ENCODE peak calls at places on chromosomes 2 and 18, in nine cellular contexts. L, I, W, E, T, Y, G, B and Q are unnamed samples.

GRCh38 chr2:76498387-76498786 is 787.7 kb upstream of the GCFC2 start:
- DNase-seq in T (no peak), W (no peak), I (no peak), B (no peak), G (no peak), Y (no peak), E (no peak), L (no peak), Q (no peak)

GRCh38 chr2:216683846-216684245 is 11.5 kb downstream of the IGFBP5 start:
- DNase-seq in Y (no peak), T (no peak), B (no peak), G (peak; percentile 54), W (peak; percentile 86), E (no peak), I (peak; percentile 91), L (no peak), Q (peak; percentile 86)

GRCh38 chr2:40169430-40169829 is 282.5 kb downstream of the SLC8A1 start:
- DNase-seq in G (no peak), L (no peak), B (no peak), T (no peak), W (no peak), E (no peak), I (no peak), Y (no peak), Q (peak; percentile 8)

GRCh38 chr2:206083602-206084467 is 2.1 kb downstream of the INO80D start:
- DNase-seq in T (peak; percentile 10), L (no peak), B (no peak), W (no peak), I (no peak), G (peak; percentile 47), E (no peak), Y (no peak), Q (no peak)

GRCh38 chr2:225122582-225123486 is 80.6 kb upstream of the DOCK10 start:
- DNase-seq in Y (no peak), W (peak; percentile 28), B (no peak), G (no peak), E (no peak), I (no peak), T (peak; percentile 24), L (no peak), Q (no peak)

GRCh38 chr2:161972866-161973265 is 101.1 kb downstream of the DPP4 start:
- DNase-seq in E (no peak), L (no peak), Y (no peak), I (no peak), B (no peak), W (no peak), T (no peak), G (no peak), Q (no peak)

GRCh38 chr2:196607073-196607472 is 32.4 kb upstream of the CCDC150 start:
- DNase-seq in L (no peak), Y (no peak), B (no peak), G (no peak), W (no peak), T (no peak), I (no peak), E (no peak), Q (no peak)

GRCh38 chr2:136327162-136327852 is 209.4 kb upstream of the CXCR4 start:
- DNase-seq in T (peak; percentile 82), Y (no peak), G (peak; percentile 58), L (no peak), B (no peak), E (no peak), W (no peak), I (no peak), Q (peak; percentile 3)

GRCh38 chr2:4499316-4499715 is 795.9 kb downstream of the DCDC2C start:
- DNase-seq in G (no peak), T (no peak), W (no peak), L (no peak), I (no peak), E (no peak), Y (no peak), B (no peak), Q (no peak)

GRCh38 chr18:80076379-80076778 is 32.7 kb upstream of the ADNP2 start:
- DNase-seq in T (no peak), G (no peak), W (no peak), L (no peak), Y (no peak), E (no peak), I (no peak), B (no peak), Q (no peak)

GRCh38 chr2:9993490-9994165 is 42.1 kb downstream of the GRHL1 start:
- DNase-seq in E (no peak), L (no peak), I (no peak), Y (no peak), T (no peak), B (no peak), W (no peak), G (no peak), Q (no peak)

GRCh38 chr2:129296401-129297343 is 682.8 kb upstream of the RAB6C start:
- DNase-seq in E (no peak), W (peak; percentile 16), T (no peak), I (no peak), G (no peak), L (no peak), B (no peak), Y (no peak), Q (no peak)

GRCh38 chr18:74957588-74958224 is 251.2 kb downstream of the PTGR3 start:
- DNase-seq in I (no peak), E (no peak), L (no peak), T (no peak), B (no peak), Y (no peak), W (no peak), G (no peak), Q (no peak)

GRCh38 chr2:202101049-202101579 is 28.1 kb downstream of the KIAA2012 start:
- DNase-seq in T (no peak), I (no peak), W (no peak), G (no peak), Y (no peak), B (no peak), E (no peak), L (no peak), Q (no peak)

GRCh38 chr18:49022311-49023280 is 71.8 kb upstream of the SMAD7 start:
- DNase-seq in G (peak; percentile 7), W (no peak), L (peak; percentile 21), T (no peak), E (no peak), Y (no peak), I (no peak), B (no peak), Q (no peak)

GRCh38 chr18:49020129-49020528 is 69.4 kb upstream of the SMAD7 start:
- DNase-seq in T (no peak), Y (no peak), L (no peak), B (no peak), G (peak; percentile 7), I (no peak), W (no peak), E (no peak), Q (no peak)

GRCh38 chr18:49021076-49021432 is 70.3 kb upstream of the SMAD7 start:
- DNase-seq in G (no peak), I (no peak), Y (no peak), T (no peak), B (no peak), W (no peak), L (no peak), E (no peak), Q (no peak)

GRCh38 chr18:49020621-49021021 is 69.9 kb upstream of the SMAD7 start:
- DNase-seq in I (no peak), L (peak; percentile 19), G (peak; percentile 7), Y (no peak), B (no peak), W (no peak), T (no peak), E (no peak), Q (no peak)

GRCh38 chr18:49021433-49022129 is 70.8 kb upstream of the SMAD7 start:
- DNase-seq in L (peak; percentile 44), W (no peak), B (no peak), Y (no peak), T (peak; percentile 26), I (no peak), E (peak; percentile 35), G (peak; percentile 89), Q (peak; percentile 56)
- H3K27ac ChIP-seq in L (no peak overlapping the region), W (no peak overlapping the region), B (peak overlapping the region; percentile 67), Y (no peak overlapping the region), T (no peak overlapping the region), I (peak overlapping the region; percentile 4), E (no peak overlapping the region), G (peak overlapping the region; percentile 65), Q (peak overlapping the region; percentile 45)

DNA sequence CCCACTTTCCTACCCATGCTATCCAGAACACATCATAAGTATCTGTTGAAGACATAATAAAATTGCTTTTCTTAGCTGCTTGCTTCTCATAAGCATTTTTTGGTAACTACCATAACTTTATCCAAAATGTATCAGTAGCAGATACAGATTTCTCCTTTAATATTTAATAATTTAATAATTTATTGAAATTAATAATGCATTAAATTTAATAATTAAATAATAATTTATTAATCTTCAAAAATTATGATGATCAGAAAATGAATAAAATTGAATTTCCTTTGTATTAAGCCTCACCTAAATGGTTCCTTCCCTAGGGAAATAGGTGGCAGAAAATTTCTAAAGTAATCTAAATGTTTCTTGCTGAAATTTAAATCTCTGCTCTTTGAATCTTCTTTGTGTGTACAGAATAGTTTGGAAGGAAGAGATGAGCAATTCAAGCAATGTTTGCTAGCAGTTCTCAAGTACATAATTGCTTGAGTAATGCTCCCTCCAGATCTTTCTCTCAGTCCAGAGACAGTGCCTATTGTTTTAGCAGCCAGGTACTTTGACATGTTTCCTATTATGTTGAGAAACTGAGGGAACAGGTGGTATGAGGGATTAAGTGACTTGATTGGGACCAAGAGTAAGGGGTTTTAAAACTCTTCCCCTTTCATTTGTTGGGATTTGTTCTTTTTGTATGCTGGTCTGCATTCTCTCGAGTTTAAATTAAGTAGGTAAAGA is 123.1 kb upstream of the CYP26B1 start:
- DNase-seq in W (no peak), L (no peak), I (no peak), E (no peak), G (no peak), T (no peak), B (no peak), Y (no peak), Q (no peak)
- H3K27ac ChIP-seq in W (no peak overlapping the region), L (no peak overlapping the region), I (no peak overlapping the region), E (no peak overlapping the region), G (peak overlapping the region; percentile 61), T (no peak overlapping the region), B (peak overlapping the region; percentile 77), Y (no peak overlapping the region), Q (no peak overlapping the region)

GRCh38 chr2:84711651-84712050 is 169.2 kb downstream of the TRABD2A start:
- DNase-seq in T (no peak), G (no peak), I (no peak), W (no peak), L (no peak), E (no peak), B (no peak), Y (no peak), Q (no peak)
- H3K27ac ChIP-seq in T (no peak overlapping the region), G (no peak overlapping the region), I (no peak overlapping the region), W (no peak overlapping the region), L (no peak overlapping the region), E (no peak overlapping the region), B (no peak overlapping the region), Y (no peak overlapping the region), Q (no peak overlapping the region)

DNA sequence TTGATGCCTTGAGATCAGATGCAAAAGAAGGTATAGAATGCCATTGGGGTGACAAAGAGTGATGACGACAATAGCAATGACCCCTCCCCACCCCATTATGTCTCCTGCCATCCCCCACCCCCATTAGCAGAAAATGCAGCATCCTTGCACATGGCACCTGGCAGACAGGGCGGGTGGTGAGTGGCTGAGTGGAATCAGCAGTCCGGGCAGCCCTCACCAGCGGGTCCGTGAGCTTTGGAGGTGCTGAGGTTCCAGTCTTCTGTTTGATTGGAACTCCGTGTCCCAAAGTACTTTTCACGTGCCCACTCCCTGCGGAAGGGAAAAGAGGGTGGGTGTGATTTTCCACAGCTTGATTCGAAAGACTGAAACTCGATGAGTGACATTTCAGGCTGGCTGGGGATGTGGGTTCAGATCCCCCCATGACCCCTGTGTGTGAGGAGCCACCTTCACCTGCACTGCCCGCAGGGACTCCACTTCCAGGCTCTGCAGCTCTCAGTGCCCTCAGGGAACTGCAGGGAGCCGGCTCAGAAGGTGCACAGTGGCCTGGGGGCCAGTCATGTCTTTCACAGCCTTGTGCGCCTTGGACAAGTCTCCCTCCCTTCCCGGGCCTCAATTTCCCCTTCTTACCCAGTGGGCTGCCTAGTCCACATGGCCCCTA is 130.9 kb downstream of the GLI2 start:
- DNase-seq in G (no peak), W (no peak), I (no peak), T (no peak), B (no peak), E (no peak), Y (no peak), L (peak; percentile 34), Q (no peak)
- H3K27ac ChIP-seq in G (peak overlapping the region; percentile 83), W (peak overlapping the region; percentile 94), I (peak overlapping the region; percentile 56), T (no peak overlapping the region), B (peak overlapping the region; percentile 70), E (peak overlapping the region; percentile 82), Y (no peak overlapping the region), L (peak overlapping the region; percentile 40), Q (no peak overlapping the region)